ENCODE peak calls at places on chromosomes 7 and 10, in ten cellular contexts. I is foreskin fibroblast, Z is A549, X is heart right ventricle, H is left ventricle myocardium inferior, O is A673, G is neural progenitor cell, E is Caco-2, A is upper lobe of right lung, D is gastrocnemius medialis. U is an unnamed sample.

GRCh38 chr7:82291931-82292330 is 151.6 kb downstream of the CACNA2D1 start:
- DNase-seq in I (no peak), Z (no peak), X (no peak), H (no peak), O (peak), G (no peak), E (no peak), A (no peak), D (no peak), U (no peak)

GRCh38 chr7:23645822-23646221 is 34.2 kb upstream of the FAM221A start:
- DNase-seq in I (no peak), Z (no peak), X (no peak), H (no peak), O (no peak), G (no peak), E (no peak), A (no peak), D (no peak), U (no peak)

GRCh38 chr7:32888505-32888904 is 3.1 kb downstream of the KBTBD2 start:
- DNase-seq in I (no peak), Z (no peak), X (no peak), H (no peak), O (no peak), G (no peak), E (no peak), A (no peak), D (no peak), U (no peak)

GRCh38 chr7:50978633-50979215 is 196.0 kb upstream of the GRB10 start:
- DNase-seq in I (no peak), Z (peak), X (no peak), H (no peak), O (no peak), G (peak), E (no peak), A (no peak), D (no peak), U (no peak)

GRCh38 chr7:157397751-157398691 is 61.2 kb downstream of the DNAJB6 start:
- DNase-seq in I (peak), Z (peak), X (no peak), H (peak), O (peak), G (peak), E (peak), A (no peak), D (peak), U (peak)

GRCh38 chr10:12186324-12186723 is 9.4 kb downstream of the NUDT5 start:
- DNase-seq in I (no peak), Z (no peak), X (no peak), H (no peak), O (no peak), G (no peak), E (no peak), A (no peak), D (no peak), U (no peak)

GRCh38 chr10:110510086-110510485 is 12.4 kb downstream of the DUSP5 start:
- DNase-seq in I (no peak), Z (no peak), X (no peak), H (no peak), O (no peak), G (no peak), E (no peak), A (no peak), D (no peak), U (no peak)

GRCh38 chr10:91317541-91317940 is 92.6 kb upstream of the HECTD2 start:
- DNase-seq in I (no peak), Z (no peak), X (no peak), H (no peak), O (no peak), G (no peak), E (no peak), A (no peak), D (no peak), U (no peak)

GRCh38 chr7:87934699-87935372 is 785 bp downstream of the ADAM22 start:
- DNase-seq in I (peak), Z (peak), X (no peak), H (no peak), O (peak), G (peak), E (no peak), A (no peak), D (no peak), U (no peak)

GRCh38 chr10:15147594-15148392 is 20.7 kb downstream of the NMT2 start:
- DNase-seq in I (no peak), Z (no peak), X (no peak), H (no peak), O (no peak), G (no peak), E (no peak), A (no peak), D (no peak), U (no peak)

GRCh38 chr10:69866688-69867461 is 65.2 kb downstream of the COL13A1 start:
- DNase-seq in I (peak), Z (no peak), X (peak), H (peak), O (no peak), G (peak), E (no peak), A (no peak), D (no peak), U (no peak)

GRCh38 chr10:117477961-117478670 is 64.4 kb upstream of the EMX2 start:
- DNase-seq in I (peak), Z (peak), X (no peak), H (no peak), O (no peak), G (peak), E (no peak), A (no peak), D (no peak), U (no peak)

GRCh38 chr7:50558380-50559051 is 6.7 kb downstream of the DDC start:
- DNase-seq in I (no peak), Z (no peak), X (no peak), H (no peak), O (no peak), G (no peak), E (peak), A (no peak), D (no peak), U (no peak)

GRCh38 chr10:3486346-3487065 is 298.5 kb downstream of the KLF6 start:
- DNase-seq in I (no peak), Z (peak), X (no peak), H (no peak), O (no peak), G (peak), E (peak), A (peak), D (no peak), U (no peak)

GRCh38 chr10:122706947-122707346 is 7.3 kb upstream of the C10orf120 start:
- DNase-seq in I (no peak), Z (no peak), X (peak), H (peak), O (no peak), G (no peak), E (no peak), A (no peak), D (no peak), U (no peak)

GRCh38 chr7:80593869-80594587 is 44.4 kb upstream of the CD36 start:
- DNase-seq in I (no peak), Z (peak), X (peak), H (peak), O (no peak), G (no peak), E (no peak), A (peak), D (no peak), U (no peak)

GRCh38 chr7:48035967-48036478 is 680 bp downstream of the C7orf57 start:
- DNase-seq in I (no peak), Z (peak), X (peak), H (peak), O (no peak), G (peak), E (no peak), A (peak), D (no peak), U (no peak)

GRCh38 chr10:6197274-6197673 is 5.5 kb upstream of the PFKFB3 start:
- DNase-seq in I (no peak), Z (no peak), X (no peak), H (no peak), O (no peak), G (no peak), E (no peak), A (no peak), D (no peak), U (no peak)

GRCh38 chr7:2487586-2488271 is 11.5 kb upstream of the GRIFIN start:
- DNase-seq in I (no peak), Z (no peak), X (peak), H (peak), O (peak), G (no peak), E (no peak), A (no peak), D (peak), U (no peak)

GRCh38 chr10:48671914-48672595 is 12.6 kb upstream of the WDFY4 start:
- DNase-seq in I (no peak), Z (no peak), X (no peak), H (no peak), O (no peak), G (no peak), E (no peak), A (no peak), D (no peak), U (no peak)

GRCh38 chr7:17802056-17802455 is 138.2 kb downstream of the SNX13 start:
- DNase-seq in I (peak), Z (no peak), X (no peak), H (no peak), O (no peak), G (no peak), E (no peak), A (no peak), D (no peak), U (no peak)

GRCh38 chr7:40675741-40676140 is 540.9 kb downstream of the SUGCT start:
- DNase-seq in I (no peak), Z (no peak), X (no peak), H (no peak), O (no peak), G (no peak), E (no peak), A (no peak), D (no peak), U (no peak)

GRCh38 chr10:110432814-110433565 is 64.7 kb upstream of the DUSP5 start:
- DNase-seq in I (no peak), Z (no peak), X (no peak), H (no peak), O (no peak), G (no peak), E (peak), A (peak), D (no peak), U (no peak)

GRCh38 chr7:1123721-1124120 is 35.8 kb downstream of the GPER1 start:
- DNase-seq in I (no peak), Z (peak), X (peak), H (peak), O (peak), G (peak), E (peak), A (peak), D (peak), U (no peak)

GRCh38 chr10:93437000-93437945 is 44.9 kb downstream of the MYOF start:
- DNase-seq in I (peak), Z (peak), X (peak), H (peak), O (peak), G (peak), E (peak), A (peak), D (peak), U (no peak)

GRCh38 chr10:71246591-71247143 is 34.3 kb downstream of the UNC5B start:
- DNase-seq in I (no peak), Z (peak), X (no peak), H (peak), O (no peak), G (no peak), E (peak), A (no peak), D (no peak), U (no peak)

GRCh38 chr7:158633055-158633956 is 45.7 kb upstream of the PTPRN2 start:
- DNase-seq in I (no peak), Z (no peak), X (no peak), H (no peak), O (no peak), G (no peak), E (no peak), A (no peak), D (no peak), U (no peak)

GRCh38 chr10:110212119-110213006 is 5.0 kb downstream of the MXI1 start:
- DNase-seq in I (no peak), Z (no peak), X (no peak), H (no peak), O (no peak), G (no peak), E (no peak), A (no peak), D (no peak), U (peak)

GRCh38 chr10:33240931-33241330 is 93.5 kb downstream of the NRP1 start:
- DNase-seq in I (peak), Z (no peak), X (no peak), H (no peak), O (no peak), G (no peak), E (no peak), A (no peak), D (no peak), U (no peak)

GRCh38 chr10:74432841-74433594 is 282.0 kb downstream of the ADK start:
- DNase-seq in I (peak), Z (peak), X (no peak), H (no peak), O (peak), G (no peak), E (no peak), A (no peak), D (no peak), U (no peak)

GRCh38 chr10:71263376-71263775 is 51.0 kb downstream of the UNC5B start:
- DNase-seq in I (no peak), Z (no peak), X (peak), H (peak), O (no peak), G (peak), E (no peak), A (no peak), D (no peak), U (no peak)

GRCh38 chr10:72328045-72328828 is 26.5 kb downstream of the DNAJB12 start:
- DNase-seq in I (peak), Z (peak), X (peak), H (peak), O (peak), G (peak), E (peak), A (peak), D (peak), U (no peak)

GRCh38 chr7:75879771-75880184 is 944 bp downstream of the RHBDD2 start:
- DNase-seq in I (no peak), Z (no peak), X (no peak), H (no peak), O (peak), G (peak), E (no peak), A (no peak), D (no peak), U (peak)
- H3K4me3 ChIP-seq in I (peak), Z (peak), X (peak), H (peak), O (peak), G (peak), E (peak), A (peak), D (peak), U (peak)

DNA sequence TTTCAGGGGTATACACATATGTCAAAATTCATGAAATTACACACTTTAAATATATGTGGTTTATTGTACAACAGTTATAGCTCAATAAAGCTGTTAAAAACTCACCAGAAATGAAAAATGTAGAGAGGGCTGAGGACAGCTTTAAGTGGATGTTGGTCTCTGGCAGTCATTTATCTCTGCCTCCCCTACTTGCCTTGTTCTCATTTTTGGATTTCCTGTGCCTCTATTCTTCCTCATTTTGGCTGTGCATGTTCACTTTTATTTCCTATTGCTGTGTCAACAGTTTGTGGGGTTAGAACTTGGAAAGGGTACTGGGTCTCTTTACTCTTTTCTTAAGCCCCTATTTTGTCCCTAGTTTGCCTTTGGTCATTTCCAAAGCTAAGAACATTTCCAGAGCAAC is 18.6 kb upstream of the MEST start:
- DNase-seq in I (no peak), Z (no peak), X (no peak), H (no peak), O (no peak), G (no peak), E (no peak), A (no peak), D (no peak), U (no peak)
- H3K4me3 ChIP-seq in I (no peak), Z (no peak), X (no peak), H (no peak), O (no peak), G (no peak), E (no peak), A (no peak), D (no peak), U (no peak)

DNA sequence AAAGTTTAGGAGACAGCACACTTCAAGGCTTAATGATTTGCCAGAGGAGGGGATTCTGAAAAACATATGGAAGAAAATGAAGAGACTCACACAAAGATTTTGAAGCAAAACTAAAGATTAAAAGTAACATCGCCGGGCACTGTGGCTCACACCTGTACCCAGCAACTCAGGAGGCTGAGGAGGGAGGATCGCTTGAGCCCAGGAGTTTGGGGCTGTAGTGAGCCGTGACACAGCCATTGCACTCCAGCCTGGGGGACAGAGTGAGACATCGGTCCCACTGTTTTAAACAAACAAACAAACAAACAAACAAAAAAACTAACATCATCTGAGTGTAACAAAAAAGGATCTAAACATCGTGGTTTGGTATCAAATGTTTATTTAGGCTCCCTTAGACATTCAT is 33.7 kb upstream of the DAGLB start:
- DNase-seq in I (no peak), Z (no peak), X (no peak), H (no peak), O (no peak), G (no peak), E (no peak), A (no peak), D (no peak), U (no peak)
- H3K4me3 ChIP-seq in I (peak), Z (no peak), X (no peak), H (peak), O (no peak), G (no peak), E (no peak), A (no peak), D (no peak), U (no peak)

GRCh38 chr7:128406147-128406985 is 3.4 kb downstream of the IMPDH1 start:
- DNase-seq in I (no peak), Z (no peak), X (no peak), H (no peak), O (no peak), G (no peak), E (no peak), A (no peak), D (no peak), U (no peak)

GRCh38 chr7:128408709-128409434 is 910 bp downstream of the IMPDH1 start:
- DNase-seq in I (no peak), Z (no peak), X (no peak), H (no peak), O (peak), G (peak), E (no peak), A (peak), D (no peak), U (no peak)

GRCh38 chr7:128406986-128407589 is 2.7 kb downstream of the IMPDH1 start:
- DNase-seq in I (no peak), Z (no peak), X (no peak), H (no peak), O (no peak), G (no peak), E (no peak), A (no peak), D (no peak), U (no peak)

GRCh38 chr7:128409435-128410091 is at the start of gene IMPDH1:
- DNase-seq in I (peak), Z (peak), X (peak), H (peak), O (peak), G (peak), E (peak), A (peak), D (peak), U (peak)

DNA sequence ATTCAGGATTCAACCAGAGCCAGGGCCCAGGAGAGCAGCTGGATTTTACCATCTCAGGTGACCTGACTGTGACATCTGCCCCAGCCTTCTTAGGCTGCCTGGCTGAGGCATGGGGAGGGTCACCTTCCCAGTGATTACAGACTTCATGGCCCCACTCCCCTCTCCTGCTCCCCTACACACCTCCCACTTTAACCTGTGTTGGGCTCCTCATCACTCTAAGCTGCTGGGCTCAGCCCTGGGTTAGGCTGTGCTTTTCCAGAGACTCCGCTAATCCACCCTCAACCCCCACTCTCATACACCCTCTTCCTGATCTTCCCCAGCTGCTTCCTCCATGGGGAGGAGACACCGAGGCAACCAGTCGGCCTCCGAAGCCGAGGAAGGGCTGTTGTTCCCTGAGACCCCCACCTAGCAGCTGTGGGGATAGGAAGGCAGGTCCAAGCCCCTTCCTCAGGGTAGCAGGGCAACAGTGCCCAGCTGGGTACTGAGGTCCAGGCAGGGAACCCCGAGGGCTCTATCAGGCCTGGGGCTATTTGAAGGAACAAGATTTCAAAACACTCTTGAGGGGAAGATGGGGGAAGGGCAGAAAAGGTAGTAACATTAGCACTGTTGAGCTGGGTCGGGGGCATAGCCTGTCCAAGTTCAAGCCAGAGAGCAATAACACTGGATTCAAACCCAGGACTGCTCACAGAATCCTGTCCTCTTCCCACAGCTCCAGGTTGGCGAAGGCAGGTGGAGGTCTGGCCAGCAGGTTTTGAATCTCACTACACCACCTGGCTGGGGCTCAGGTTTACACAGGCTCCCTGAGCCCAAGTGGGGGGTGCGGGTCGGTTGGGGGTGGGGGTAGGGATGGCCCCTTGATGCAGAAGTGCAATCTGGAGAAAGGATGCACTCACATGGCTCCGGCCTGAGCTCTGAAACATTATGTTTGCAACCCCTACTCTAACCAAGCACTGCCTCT is 1.8 kb downstream of the IMPDH1 start:
- DNase-seq in I (no peak), Z (no peak), X (no peak), H (no peak), O (peak), G (peak), E (no peak), A (no peak), D (no peak), U (no peak)
- H3K4me3 ChIP-seq in I (peak), Z (peak), X (no peak), H (peak), O (peak), G (peak), E (no peak), A (peak), D (peak), U (no peak)

GRCh38 chr10:17607603-17608332 is 9.4 kb downstream of the HACD1 start:
- DNase-seq in I (peak), Z (peak), X (no peak), H (no peak), O (peak), G (peak), E (no peak), A (no peak), D (no peak), U (peak)
- H3K4me3 ChIP-seq in I (no peak), Z (no peak), X (no peak), H (no peak), O (no peak), G (no peak), E (no peak), A (no peak), D (no peak), U (no peak)

GRCh38 chr10:18665079-18665478 is 5.8 kb downstream of the ARL5B start:
- DNase-seq in I (no peak), Z (no peak), X (no peak), H (no peak), O (no peak), G (no peak), E (no peak), A (no peak), D (no peak), U (no peak)
- H3K4me3 ChIP-seq in I (no peak), Z (no peak), X (no peak), H (no peak), O (no peak), G (no peak), E (no peak), A (no peak), D (no peak), U (no peak)

U was measured in Jurkat, Clone E6-1.